ENCODE peak calls at places on chromosomes 7 and 10, in six cellular contexts. G, C, R, F, B and A are unnamed samples.

GRCh38 chr10:71502851-71503250 is 106.1 kb downstream of the CDH23 start:
- DNase-seq in G (no peak), F (no peak), C (no peak), B (no peak), R (no peak), A (no peak)

GRCh38 chr7:47672966-47673365 is 91.1 kb upstream of the TNS3 start:
- DNase-seq in G (no peak), F (peak; percentile 33), B (no peak), C (no peak), R (no peak), A (no peak)

GRCh38 chr10:14670551-14671240 is 104.0 kb downstream of the FAM107B start:
- DNase-seq in G (no peak), F (no peak), R (no peak), B (no peak), C (no peak), A (no peak)

GRCh38 chr10:107994621-107995274 is 830.2 kb upstream of the SORCS1 start:
- DNase-seq in G (no peak), C (no peak), F (no peak), B (no peak), R (no peak), A (no peak)

GRCh38 chr10:76553700-76554470 is 1083.7 kb downstream of the KCNMA1 start:
- DNase-seq in G (no peak), B (no peak), R (no peak), F (no peak), C (no peak), A (no peak)

GRCh38 chr7:46230298-46231295 is 309.5 kb upstream of the IGFBP3 start:
- DNase-seq in B (no peak), F (no peak), C (no peak), G (no peak), R (no peak), A (no peak)

GRCh38 chr10:20683345-20683744 is 213.8 kb downstream of the NEBL start:
- DNase-seq in F (no peak), G (no peak), R (no peak), B (no peak), C (no peak), A (no peak)

GRCh38 chr10:121158988-121159579 is 307.9 kb downstream of the WDR11 start:
- DNase-seq in C (no peak), F (no peak), G (no peak), B (no peak), R (no peak), A (no peak)

GRCh38 chr10:4527281-4527960 is 298.6 kb upstream of the AKR1E2 start:
- DNase-seq in G (no peak), C (no peak), B (no peak), R (no peak), F (no peak), A (no peak)

GRCh38 chr7:6640246-6640721 is 3.2 kb downstream of the ZNF316 start:
- DNase-seq in R (no peak), F (no peak), G (no peak), C (no peak), B (no peak), A (no peak)

GRCh38 chr7:6642861-6643640 is 5.9 kb downstream of the ZNF316 start:
- DNase-seq in G (no peak), C (no peak), B (no peak), R (no peak), F (no peak), A (no peak)

GRCh38 chr7:6641305-6642035 is 4.4 kb downstream of the ZNF316 start:
- DNase-seq in F (no peak), G (no peak), B (no peak), R (no peak), C (no peak), A (no peak)

GRCh38 chr7:6643915-6644625 is 7.0 kb downstream of the ZNF316 start:
- DNase-seq in G (no peak), R (no peak), C (no peak), F (no peak), B (no peak), A (no peak)

GRCh38 chr7:6642239-6642839 is 5.2 kb downstream of the ZNF316 start:
- DNase-seq in B (no peak), R (no peak), G (no peak), F (no peak), C (no peak), A (no peak)
- H3K36me3 ChIP-seq in B (peaks cover 26% of the 10 kb centered on the region), R (peaks cover 67% of the 10 kb centered on the region), G (peaks cover 7% of the 10 kb centered on the region), F (peaks cover 13% of the 10 kb centered on the region), C (peaks cover 4% of the 10 kb centered on the region), A (peaks cover 20% of the 10 kb centered on the region)

GRCh38 chr7:42792841-42793240 is 119.0 kb downstream of the C7orf25 start:
- DNase-seq in C (no peak), G (no peak), R (no peak), F (no peak), B (no peak), A (no peak)
- H3K4me1 ChIP-seq in C (no peaks in the 10 kb centered on the region), G (no peaks in the 10 kb centered on the region), R (no peaks in the 10 kb centered on the region), F (no peaks in the 10 kb centered on the region), B (no peaks in the 10 kb centered on the region), A (no peaks in the 10 kb centered on the region)

GRCh38 chr7:74612015-74612829 is 45.3 kb upstream of the GTF2I start:
- DNase-seq in B (no peak), F (peak; percentile 74), R (peak; percentile 61), C (no peak), G (no peak), A (no peak)

GRCh38 chr7:74606909-74607255 is 50.6 kb upstream of the GTF2I start:
- DNase-seq in B (no peak), C (no peak), G (no peak), F (no peak), R (no peak), A (no peak)

GRCh38 chr7:74604326-74605020 is 53.0 kb upstream of the GTF2I start:
- DNase-seq in F (peak; percentile 71), R (peak; percentile 75), G (peak; percentile 79), B (no peak), C (no peak), A (no peak)

DNA sequence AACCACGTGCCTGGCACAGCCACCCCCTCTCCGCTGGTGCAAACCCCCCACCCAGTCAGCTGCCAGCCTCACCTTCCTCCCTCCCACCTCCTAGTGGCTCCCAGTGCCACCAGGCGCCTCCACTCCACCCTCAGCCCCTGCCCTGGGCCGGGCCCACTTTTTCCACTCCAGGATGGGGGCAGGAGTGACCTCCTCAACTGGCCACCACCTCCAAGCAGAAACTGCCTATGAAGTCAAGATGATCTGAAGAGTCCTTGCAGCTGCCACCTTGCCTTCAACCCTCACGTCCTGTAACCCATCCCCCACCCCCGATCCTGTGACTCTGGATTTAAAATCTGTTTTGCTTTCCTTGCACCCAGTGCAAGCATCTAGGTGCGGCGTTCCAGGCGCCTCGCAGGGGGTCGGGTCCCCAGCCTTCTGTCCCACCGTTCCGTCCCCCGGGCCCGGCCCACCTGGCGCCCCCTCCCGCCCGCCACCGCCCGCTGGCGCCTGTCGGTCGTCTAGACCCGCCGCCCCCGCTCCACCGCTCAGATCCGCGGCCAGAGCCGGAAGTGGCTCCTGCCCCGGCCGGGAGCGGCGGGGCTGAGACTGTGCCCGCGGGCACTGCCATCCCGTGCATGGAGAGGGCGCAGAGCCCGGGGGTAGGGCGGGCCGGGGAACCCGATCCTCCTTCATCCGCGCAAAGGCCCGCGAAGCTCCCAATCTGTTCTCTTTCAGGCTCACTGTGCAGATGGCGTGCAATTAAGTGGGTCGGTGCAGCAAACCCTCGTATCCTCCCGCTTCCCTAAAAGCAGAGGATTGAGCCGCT is 51.2 kb upstream of the GTF2I start:
- DNase-seq in B (peak; percentile 3), C (peak; percentile 12), F (peak; percentile 79), G (peak; percentile 56), R (peak; percentile 73), A (peak; percentile 24)
- H3K27ac ChIP-seq in B (no peak overlapping the region), C (no peak overlapping the region), F (no peak overlapping the region), G (peak overlapping the region; percentile 90), R (peak overlapping the region; percentile 77), A (peak overlapping the region; percentile 5)

DNA sequence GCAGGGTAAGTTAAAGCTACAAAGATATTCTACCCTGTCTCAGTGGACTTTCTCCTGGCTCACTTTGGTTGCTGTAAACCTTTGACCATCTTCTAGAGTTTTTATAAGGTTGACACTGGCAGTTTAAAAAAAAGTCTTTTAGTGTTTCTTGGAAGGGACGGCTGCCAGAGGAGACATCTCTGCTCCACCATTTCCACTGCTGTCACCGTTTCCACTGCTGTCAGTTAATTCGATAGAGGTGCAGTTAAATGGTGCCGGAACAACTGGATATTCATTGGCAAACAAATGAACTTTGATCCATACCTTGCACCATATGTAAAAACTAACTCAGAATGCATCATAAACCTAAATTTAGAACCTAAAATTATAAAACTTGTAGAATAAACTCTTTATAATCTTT is 42.6 kb downstream of the LMTK2 start:
- DNase-seq in B (no peak), R (no peak), C (no peak), G (no peak), F (no peak), A (no peak)
- H3K36me3 ChIP-seq in B (peaks cover 15% of the 10 kb centered on the region), R (peaks cover 37% of the 10 kb centered on the region), C (peaks cover 8% of the 10 kb centered on the region), G (peaks cover 4% of the 10 kb centered on the region), F (peaks cover 12% of the 10 kb centered on the region), A (peaks cover 6% of the 10 kb centered on the region)

DNA sequence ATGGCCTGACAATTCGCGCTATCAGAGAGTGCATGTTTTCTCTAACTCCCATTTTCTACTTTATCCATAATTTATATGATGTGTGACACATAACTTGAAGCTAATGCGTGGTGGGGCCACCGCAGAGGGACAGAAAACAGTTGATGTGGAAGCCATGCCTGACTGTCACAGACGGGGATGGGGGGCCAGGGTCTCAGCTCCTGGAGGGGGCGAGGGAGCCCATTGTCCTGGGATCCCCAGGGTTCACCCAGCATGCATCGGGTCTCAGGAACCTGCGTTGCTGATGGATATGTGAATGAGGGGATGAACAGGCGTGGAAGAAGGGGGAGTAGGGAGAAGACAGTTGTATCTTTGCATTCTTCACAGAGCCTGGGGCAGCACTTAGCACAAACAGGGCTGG is 86.4 kb downstream of the PTPRE start:
- DNase-seq in R (no peak), B (no peak), C (no peak), G (no peak), F (no peak), A (no peak)
- H3K4me1 ChIP-seq in R (peaks cover 70% of the 10 kb centered on the region), B (peaks cover 11% of the 10 kb centered on the region), C (peaks cover 9% of the 10 kb centered on the region), G (peaks cover 7% of the 10 kb centered on the region), F (peaks cover 44% of the 10 kb centered on the region), A (peaks cover 7% of the 10 kb centered on the region)